ENCODE peak calls at places on chromosomes 5 and 9, in ten cellular contexts. One of them, this sample, is unnamed.

GRCh38 chr5:148844433-148845279 is 18.2 kb downstream of the ADRB2 start:
- DNase-seq in ovary: no peak
- DNase-seq in SK-N-SH: no peak
- DNase-seq in K562: no peak
- DNase-seq in tibial nerve: no peak
- DNase-seq in A549: no peak
- DNase-seq in upper lobe of left lung: peak; percentile 37
- DNase-seq in stomach: no peak
- DNase-seq in transverse colon: no peak
- DNase-seq in sigmoid colon: no peak
- DNase-seq in this sample: no peak

GRCh38 chr5:56481998-56482698 is 249.0 kb upstream of the ANKRD55 start:
- DNase-seq in tibial nerve: no peak
- DNase-seq in upper lobe of left lung: no peak
- DNase-seq in transverse colon: no peak
- DNase-seq in SK-N-SH: peak; percentile 31
- DNase-seq in K562: no peak
- DNase-seq in ovary: no peak
- DNase-seq in stomach: no peak
- DNase-seq in sigmoid colon: no peak
- DNase-seq in A549: no peak
- DNase-seq in this sample: no peak

GRCh38 chr5:179242676-179243075 is 102.6 kb downstream of the ADAMTS2 start:
- DNase-seq in upper lobe of left lung: peak; percentile 3
- DNase-seq in sigmoid colon: peak; percentile 29
- DNase-seq in SK-N-SH: no peak
- DNase-seq in tibial nerve: no peak
- DNase-seq in A549: no peak
- DNase-seq in transverse colon: no peak
- DNase-seq in ovary: no peak
- DNase-seq in K562: no peak
- DNase-seq in stomach: no peak
- DNase-seq in this sample: no peak

GRCh38 chr5:55218966-55219365 is 8.1 kb downstream of the MCIDAS start:
- DNase-seq in tibial nerve: no peak
- DNase-seq in K562: no peak
- DNase-seq in SK-N-SH: no peak
- DNase-seq in ovary: no peak
- DNase-seq in sigmoid colon: no peak
- DNase-seq in A549: no peak
- DNase-seq in stomach: peak; percentile 97
- DNase-seq in upper lobe of left lung: peak; percentile 90
- DNase-seq in transverse colon: peak; percentile 89
- DNase-seq in this sample: peak; percentile 34

GRCh38 chr9:99356512-99356971 is 134.5 kb downstream of the SEC61B start:
- DNase-seq in sigmoid colon: peak; percentile 68
- DNase-seq in upper lobe of left lung: peak; percentile 68
- DNase-seq in SK-N-SH: no peak
- DNase-seq in A549: no peak
- DNase-seq in stomach: no peak
- DNase-seq in ovary: no peak
- DNase-seq in tibial nerve: peak; percentile 41
- DNase-seq in transverse colon: peak; percentile 15
- DNase-seq in K562: no peak
- DNase-seq in this sample: no peak

GRCh38 chr5:81232449-81233079 is 558 bp upstream of the CKMT2 start:
- DNase-seq in transverse colon: peak; percentile 10
- DNase-seq in A549: no peak
- DNase-seq in tibial nerve: peak; percentile 24
- DNase-seq in K562: no peak
- DNase-seq in stomach: no peak
- DNase-seq in sigmoid colon: peak; percentile 82
- DNase-seq in ovary: peak; percentile 79
- DNase-seq in upper lobe of left lung: no peak
- DNase-seq in SK-N-SH: no peak
- DNase-seq in this sample: no peak

GRCh38 chr9:114078021-114078780 is at the start of gene AMBP:
- DNase-seq in SK-N-SH: peak; percentile 12
- DNase-seq in upper lobe of left lung: peak; percentile 37
- DNase-seq in transverse colon: peak; percentile 51
- DNase-seq in ovary: no peak
- DNase-seq in A549: peak; percentile 26
- DNase-seq in tibial nerve: no peak
- DNase-seq in stomach: peak; percentile 64
- DNase-seq in sigmoid colon: no peak
- DNase-seq in K562: peak; percentile 52
- DNase-seq in this sample: no peak

GRCh38 chr5:57692582-57693487 is 210.2 kb upstream of the ACTBL2 start:
- DNase-seq in A549: peak; percentile 93
- DNase-seq in tibial nerve: peak; percentile 58
- DNase-seq in ovary: peak; percentile 73
- DNase-seq in upper lobe of left lung: peak; percentile 77
- DNase-seq in stomach: peak; percentile 56
- DNase-seq in SK-N-SH: no peak
- DNase-seq in transverse colon: peak; percentile 14
- DNase-seq in sigmoid colon: peak; percentile 86
- DNase-seq in K562: peak; percentile 61
- DNase-seq in this sample: no peak

GRCh38 chr5:150579462-150580400 is 60.7 kb upstream of the SYNPO start:
- DNase-seq in A549: no peak
- DNase-seq in ovary: no peak
- DNase-seq in sigmoid colon: peak; percentile 52
- DNase-seq in transverse colon: peak; percentile 39
- DNase-seq in tibial nerve: no peak
- DNase-seq in SK-N-SH: no peak
- DNase-seq in upper lobe of left lung: no peak
- DNase-seq in stomach: no peak
- DNase-seq in K562: no peak
- DNase-seq in this sample: no peak

GRCh38 chr5:139193928-139194327 is 4.2 kb downstream of the SIL1 start:
- DNase-seq in SK-N-SH: no peak
- DNase-seq in K562: no peak
- DNase-seq in ovary: no peak
- DNase-seq in tibial nerve: no peak
- DNase-seq in upper lobe of left lung: no peak
- DNase-seq in A549: peak; percentile 31
- DNase-seq in stomach: no peak
- DNase-seq in sigmoid colon: no peak
- DNase-seq in transverse colon: no peak
- DNase-seq in this sample: no peak

GRCh38 chr9:4760122-4760521 is 19.1 kb upstream of the AK3 start:
- DNase-seq in ovary: no peak
- DNase-seq in SK-N-SH: no peak
- DNase-seq in K562: no peak
- DNase-seq in transverse colon: no peak
- DNase-seq in sigmoid colon: no peak
- DNase-seq in upper lobe of left lung: peak; percentile 58
- DNase-seq in stomach: no peak
- DNase-seq in A549: no peak
- DNase-seq in tibial nerve: no peak
- DNase-seq in this sample: no peak

GRCh38 chr5:69049151-69049550 is 44.7 kb upstream of the SLC30A5 start:
- DNase-seq in stomach: no peak
- DNase-seq in SK-N-SH: no peak
- DNase-seq in tibial nerve: no peak
- DNase-seq in sigmoid colon: no peak
- DNase-seq in K562: no peak
- DNase-seq in A549: peak; percentile 19
- DNase-seq in upper lobe of left lung: no peak
- DNase-seq in transverse colon: no peak
- DNase-seq in ovary: no peak
- DNase-seq in this sample: no peak

GRCh38 chr5:116825486-116825885 is 250.9 kb upstream of the SEMA6A start:
- DNase-seq in ovary: no peak
- DNase-seq in A549: no peak
- DNase-seq in stomach: no peak
- DNase-seq in upper lobe of left lung: no peak
- DNase-seq in sigmoid colon: no peak
- DNase-seq in tibial nerve: no peak
- DNase-seq in SK-N-SH: no peak
- DNase-seq in transverse colon: no peak
- DNase-seq in K562: no peak
- DNase-seq in this sample: no peak

GRCh38 chr9:112503170-112503569 is 16.5 kb downstream of the KIAA1958 start:
- DNase-seq in upper lobe of left lung: peak; percentile 62
- DNase-seq in stomach: peak; percentile 74
- DNase-seq in A549: no peak
- DNase-seq in ovary: no peak
- DNase-seq in K562: no peak
- DNase-seq in SK-N-SH: no peak
- DNase-seq in sigmoid colon: no peak
- DNase-seq in tibial nerve: no peak
- DNase-seq in transverse colon: no peak
- DNase-seq in this sample: no peak

GRCh38 chr5:43564289-43564850 is 7.5 kb upstream of the PAIP1 start:
- DNase-seq in upper lobe of left lung: no peak
- DNase-seq in tibial nerve: no peak
- DNase-seq in ovary: no peak
- DNase-seq in sigmoid colon: no peak
- DNase-seq in stomach: no peak
- DNase-seq in K562: no peak
- DNase-seq in SK-N-SH: no peak
- DNase-seq in transverse colon: no peak
- DNase-seq in A549: no peak
- DNase-seq in this sample: no peak

GRCh38 chr5:153827407-153827806 is 211.3 kb downstream of the FAM114A2 start:
- DNase-seq in sigmoid colon: peak; percentile 66
- DNase-seq in K562: no peak
- DNase-seq in stomach: no peak
- DNase-seq in tibial nerve: peak; percentile 8
- DNase-seq in A549: peak; percentile 3
- DNase-seq in SK-N-SH: no peak
- DNase-seq in transverse colon: no peak
- DNase-seq in ovary: no peak
- DNase-seq in upper lobe of left lung: no peak
- DNase-seq in this sample: no peak

DNA sequence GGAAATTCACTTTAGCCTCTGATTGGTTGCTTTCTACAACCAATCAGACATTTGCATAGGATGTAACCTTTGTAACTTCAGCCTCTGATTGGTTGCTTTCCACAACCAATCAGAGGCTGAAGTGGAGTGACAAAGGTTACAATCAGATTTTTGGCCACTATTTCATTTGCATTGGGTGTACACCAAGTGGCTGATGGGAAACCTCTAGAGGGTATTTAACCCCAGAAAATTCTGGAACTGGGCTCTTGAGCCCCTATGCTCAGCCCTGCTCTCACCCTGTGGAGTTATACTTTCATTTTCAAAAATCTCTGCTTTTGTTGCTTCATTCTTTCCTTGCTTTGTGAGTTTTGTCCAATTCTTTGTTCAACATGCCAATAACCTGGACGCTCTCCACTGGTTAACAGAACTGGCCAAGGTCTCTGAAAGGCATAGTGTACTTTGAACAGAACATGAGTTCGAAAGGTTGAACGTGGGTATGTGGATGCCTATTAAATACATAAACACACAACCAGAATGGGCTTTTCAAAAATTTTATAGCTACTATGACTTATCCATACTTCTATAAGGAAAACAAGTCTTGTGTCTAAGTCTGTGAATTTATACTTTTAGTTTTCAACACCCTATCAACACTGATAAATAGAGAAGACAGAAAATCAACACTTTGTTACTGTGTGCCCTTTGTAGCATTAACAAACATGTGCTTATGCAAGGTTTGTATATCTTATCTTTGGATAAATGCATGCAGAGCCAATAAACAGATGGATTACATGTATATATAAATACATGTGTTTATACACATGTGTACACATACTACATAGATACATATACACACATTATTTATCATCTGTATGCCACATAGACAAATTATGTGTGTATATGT is 568.1 kb downstream of the CTNND2 start:
- DNase-seq in stomach: no peak
- DNase-seq in upper lobe of left lung: no peak
- DNase-seq in A549: no peak
- DNase-seq in tibial nerve: no peak
- DNase-seq in SK-N-SH: no peak
- DNase-seq in K562: no peak
- DNase-seq in transverse colon: no peak
- DNase-seq in sigmoid colon: no peak
- DNase-seq in ovary: no peak
- DNase-seq in this sample: no peak
- H3K4me3 ChIP-seq in stomach: no peak overlapping the region
- H3K4me3 ChIP-seq in upper lobe of left lung: no peak overlapping the region
- H3K4me3 ChIP-seq in A549: no peak overlapping the region
- H3K4me3 ChIP-seq in tibial nerve: no peak overlapping the region
- H3K4me3 ChIP-seq in SK-N-SH: no peak overlapping the region
- H3K4me3 ChIP-seq in K562: no peak overlapping the region
- H3K4me3 ChIP-seq in transverse colon: no peak overlapping the region
- H3K4me3 ChIP-seq in sigmoid colon: no peak overlapping the region
- H3K4me3 ChIP-seq in ovary: no peak overlapping the region
- H3K4me3 ChIP-seq in this sample: no peak overlapping the region

DNA sequence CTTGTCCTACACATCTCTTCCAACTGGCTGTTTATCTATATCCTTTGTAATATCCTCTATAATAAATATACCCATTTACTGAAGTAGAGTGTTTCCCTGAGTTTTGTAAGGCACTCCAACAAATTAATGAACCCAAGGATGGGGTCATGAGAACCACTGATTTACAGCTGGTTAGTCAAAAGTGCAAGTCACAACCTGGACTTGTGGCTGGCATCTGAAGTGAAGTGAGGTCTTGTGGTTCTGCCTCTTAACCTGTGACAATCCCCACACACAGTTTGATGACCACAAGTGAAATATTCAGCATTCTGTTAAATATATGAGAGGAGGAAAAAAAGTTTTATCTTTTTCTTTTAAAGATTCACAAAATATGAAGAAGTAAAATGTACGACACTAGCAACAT is 126.1 kb downstream of the NR2F1-AS1 start:
- DNase-seq in transverse colon: no peak
- DNase-seq in A549: no peak
- DNase-seq in ovary: no peak
- DNase-seq in tibial nerve: no peak
- DNase-seq in stomach: no peak
- DNase-seq in SK-N-SH: no peak
- DNase-seq in K562: no peak
- DNase-seq in upper lobe of left lung: no peak
- DNase-seq in sigmoid colon: no peak
- DNase-seq in this sample: no peak
- TF ChIP-seq EP300 in transverse colon: no peak
- TF ChIP-seq EP300 in A549: no peak
- TF ChIP-seq EP300 in ovary: no peak
- TF ChIP-seq EP300 in tibial nerve: no peak
- TF ChIP-seq EP300 in stomach: no peak
- TF ChIP-seq EP300 in SK-N-SH: no peak
- TF ChIP-seq EP300 in K562: no peak
- TF ChIP-seq EP300 in upper lobe of left lung: no peak
- TF ChIP-seq EP300 in sigmoid colon: no peak
- TF ChIP-seq EP300 in this sample: no peak

GRCh38 chr9:109411069-109411761 is 86.9 kb downstream of the PTPN3 start:
- DNase-seq in transverse colon: no peak
- DNase-seq in SK-N-SH: no peak
- DNase-seq in ovary: no peak
- DNase-seq in upper lobe of left lung: no peak
- DNase-seq in tibial nerve: no peak
- DNase-seq in A549: no peak
- DNase-seq in K562: no peak
- DNase-seq in stomach: no peak
- DNase-seq in sigmoid colon: no peak
- DNase-seq in this sample: no peak
- H3K4me3 ChIP-seq in transverse colon: no peak overlapping the region
- H3K4me3 ChIP-seq in SK-N-SH: no peak overlapping the region
- H3K4me3 ChIP-seq in ovary: no peak overlapping the region
- H3K4me3 ChIP-seq in upper lobe of left lung: no peak overlapping the region
- H3K4me3 ChIP-seq in tibial nerve: no peak overlapping the region
- H3K4me3 ChIP-seq in A549: no peak overlapping the region
- H3K4me3 ChIP-seq in K562: no peak overlapping the region
- H3K4me3 ChIP-seq in stomach: no peak overlapping the region
- H3K4me3 ChIP-seq in sigmoid colon: no peak overlapping the region
- H3K4me3 ChIP-seq in this sample: no peak overlapping the region

GRCh38 chr9:35051069-35051967 is 21.1 kb downstream of the VCP start:
- DNase-seq in transverse colon: peak; percentile 41
- DNase-seq in A549: peak; percentile 52
- DNase-seq in SK-N-SH: peak; percentile 67
- DNase-seq in upper lobe of left lung: peak; percentile 28
- DNase-seq in sigmoid colon: no peak
- DNase-seq in stomach: peak; percentile 45
- DNase-seq in K562: peak; percentile 50
- DNase-seq in ovary: peak; percentile 34
- DNase-seq in tibial nerve: no peak
- DNase-seq in this sample: no peak
- TF ChIP-seq EP300 in transverse colon: no peak
- TF ChIP-seq EP300 in A549: no peak
- TF ChIP-seq EP300 in SK-N-SH: no peak
- TF ChIP-seq EP300 in upper lobe of left lung: no peak
- TF ChIP-seq EP300 in sigmoid colon: no peak
- TF ChIP-seq EP300 in stomach: no peak
- TF ChIP-seq EP300 in K562: no peak
- TF ChIP-seq EP300 in ovary: no peak
- TF ChIP-seq EP300 in tibial nerve: no peak
- TF ChIP-seq EP300 in this sample: no peak

This sample was measured in esophagus muscularis mucosa.